ENCODE peak calls at places on chromosomes 13 and 19, in ten cellular contexts. J, Q, E, N, W, O, U, C, A and K are unnamed samples.

GRCh38 chr19:913080-913748 is at the start of gene R3HDM4:
- DNase-seq in J (peak), Q (peak), E (peak), N (peak), W (peak), O (peak), U (peak), C (peak), A (peak), K (no peak)

GRCh38 chr19:49114630-49115363 is 627 bp downstream of the LIN7B start:
- DNase-seq in J (peak), Q (peak), E (peak), N (no peak), W (peak), O (peak), U (peak), C (peak), A (peak), K (no peak)

GRCh38 chr19:33000510-33000909 is 28.5 kb downstream of the FAAP24 start:
- DNase-seq in J (no peak), Q (no peak), E (no peak), N (no peak), W (no peak), O (no peak), U (no peak), C (no peak), A (peak), K (no peak)

GRCh38 chr19:8261347-8261746 is 46.8 kb downstream of the CD320 start:
- DNase-seq in J (no peak), Q (no peak), E (no peak), N (no peak), W (no peak), O (no peak), U (no peak), C (peak), A (no peak), K (no peak)

GRCh38 chr19:15260939-15261338 is 28.7 kb upstream of the EPHX3 start:
- DNase-seq in J (peak), Q (no peak), E (peak), N (no peak), W (no peak), O (no peak), U (peak), C (no peak), A (no peak), K (no peak)

GRCh38 chr19:3672993-3673392 is 27.3 kb downstream of the PIP5K1C start:
- DNase-seq in J (no peak), Q (no peak), E (no peak), N (no peak), W (no peak), O (no peak), U (peak), C (no peak), A (no peak), K (no peak)

GRCh38 chr19:6241680-6242079 is 38.1 kb downstream of the MLLT1 start:
- DNase-seq in J (no peak), Q (peak), E (no peak), N (no peak), W (no peak), O (no peak), U (no peak), C (peak), A (no peak), K (peak)

GRCh38 chr13:95160112-95160906 is 140.9 kb downstream of the ABCC4 start:
- DNase-seq in J (peak), Q (no peak), E (peak), N (no peak), W (no peak), O (no peak), U (no peak), C (no peak), A (no peak), K (no peak)

GRCh38 chr19:35882074-35882832 is 13.9 kb downstream of the APLP1 start:
- DNase-seq in J (peak), Q (no peak), E (peak), N (no peak), W (no peak), O (peak), U (no peak), C (peak), A (no peak), K (no peak)

GRCh38 chr19:18290250-18291018 is 9.0 kb upstream of the JUND start:
- DNase-seq in J (no peak), Q (no peak), E (peak), N (peak), W (peak), O (no peak), U (no peak), C (no peak), A (peak), K (no peak)

GRCh38 chr13:111177803-111178389 is 62.8 kb downstream of the ARHGEF7 start:
- DNase-seq in J (peak), Q (no peak), E (peak), N (no peak), W (no peak), O (no peak), U (no peak), C (no peak), A (no peak), K (no peak)

GRCh38 chr19:47704024-47704423 is 9.2 kb upstream of the EHD2 start:
- DNase-seq in J (peak), Q (no peak), E (peak), N (no peak), W (peak), O (no peak), U (no peak), C (no peak), A (no peak), K (no peak)

GRCh38 chr13:52160053-52160452 is 656 bp upstream of the NEK3 start:
- DNase-seq in J (no peak), Q (no peak), E (no peak), N (no peak), W (no peak), O (no peak), U (no peak), C (no peak), A (no peak), K (no peak)

GRCh38 chr13:111006508-111007031 is 91.7 kb upstream of the ANKRD10 start:
- DNase-seq in J (peak), Q (peak), E (peak), N (peak), W (peak), O (peak), U (no peak), C (peak), A (no peak), K (no peak)

GRCh38 chr19:38657633-38658222 is 10.3 kb downstream of the ACTN4 start:
- DNase-seq in J (peak), Q (no peak), E (peak), N (no peak), W (no peak), O (no peak), U (no peak), C (no peak), A (no peak), K (no peak)

GRCh38 chr13:75687145-75687763 is 51.1 kb downstream of the LMO7 start:
- DNase-seq in J (peak), Q (no peak), E (peak), N (no peak), W (no peak), O (no peak), U (no peak), C (no peak), A (no peak), K (no peak)

GRCh38 chr19:4686700-4687099 is 16.6 kb upstream of the MYDGF start:
- DNase-seq in J (no peak), Q (no peak), E (no peak), N (no peak), W (no peak), O (no peak), U (no peak), C (no peak), A (no peak), K (no peak)

GRCh38 chr19:16363133-16363851 is 38.7 kb downstream of the KLF2 start:
- DNase-seq in J (no peak), Q (no peak), E (no peak), N (no peak), W (peak), O (peak), U (no peak), C (peak), A (no peak), K (no peak)

GRCh38 chr13:51822106-51822840 is 18.3 kb upstream of the DHRS12 start:
- DNase-seq in J (no peak), Q (peak), E (no peak), N (no peak), W (no peak), O (no peak), U (no peak), C (no peak), A (no peak), K (no peak)

GRCh38 chr19:3474015-3474414 is 6.3 kb downstream of the SMIM24 start:
- DNase-seq in J (no peak), Q (no peak), E (no peak), N (no peak), W (peak), O (peak), U (no peak), C (peak), A (no peak), K (no peak)

GRCh38 chr13:62710766-62711165 is 1295.1 kb upstream of the PCDH20 start:
- DNase-seq in J (no peak), Q (no peak), E (no peak), N (no peak), W (no peak), O (no peak), U (no peak), C (no peak), A (no peak), K (no peak)

GRCh38 chr13:95553614-95554385 is 1.3 kb downstream of the CLDN10 start:
- DNase-seq in J (no peak), Q (no peak), E (no peak), N (no peak), W (no peak), O (peak), U (peak), C (peak), A (no peak), K (no peak)

GRCh38 chr19:8515317-8515716 is 1.4 kb upstream of the ZNF414 start:
- DNase-seq in J (peak), Q (no peak), E (no peak), N (no peak), W (no peak), O (no peak), U (no peak), C (no peak), A (peak), K (no peak)

GRCh38 chr19:8609210-8610040 is 1.1 kb downstream of the ADAMTS10 start:
- DNase-seq in J (peak), Q (peak), E (peak), N (peak), W (peak), O (peak), U (peak), C (peak), A (peak), K (peak)

GRCh38 chr13:110479648-110480047 is 81.9 kb downstream of the RAB20 start:
- DNase-seq in J (no peak), Q (no peak), E (no peak), N (no peak), W (no peak), O (no peak), U (no peak), C (no peak), A (no peak), K (no peak)

GRCh38 chr13:45817833-45818232 is 33.7 kb downstream of the SIAH3 start:
- DNase-seq in J (peak), Q (no peak), E (peak), N (no peak), W (no peak), O (no peak), U (no peak), C (no peak), A (no peak), K (no peak)
- TF ChIP-seq CTCF in J (peak), Q (no peak), E (no peak), N (no peak), W (no peak), O (no peak), U (no peak), C (no peak), A (no peak), K (no peak)

GRCh38 chr13:86567119-86567518 is 767.9 kb upstream of the SLITRK6 start:
- DNase-seq in J (no peak), Q (no peak), E (no peak), N (no peak), W (no peak), O (no peak), U (peak), C (peak), A (no peak), K (no peak)
- TF ChIP-seq CTCF in J (peak), Q (no peak), E (no peak), N (no peak), W (no peak), O (no peak), U (no peak), C (peak), A (no peak), K (peak)

GRCh38 chr13:50241479-50241878 is 226.2 kb downstream of the KCNRG start:
- DNase-seq in J (peak), Q (no peak), E (peak), N (no peak), W (no peak), O (no peak), U (no peak), C (no peak), A (no peak), K (no peak)

GRCh38 chr13:50243926-50244325 is 228.7 kb downstream of the KCNRG start:
- DNase-seq in J (no peak), Q (no peak), E (no peak), N (no peak), W (no peak), O (no peak), U (no peak), C (no peak), A (no peak), K (no peak)

GRCh38 chr13:50248537-50249521 is 233.6 kb downstream of the KCNRG start:
- DNase-seq in J (no peak), Q (no peak), E (no peak), N (no peak), W (no peak), O (no peak), U (peak), C (no peak), A (no peak), K (no peak)

GRCh38 chr13:50244913-50245574 is 229.8 kb downstream of the KCNRG start:
- DNase-seq in J (peak), Q (no peak), E (peak), N (no peak), W (no peak), O (peak), U (no peak), C (no peak), A (peak), K (no peak)

DNA sequence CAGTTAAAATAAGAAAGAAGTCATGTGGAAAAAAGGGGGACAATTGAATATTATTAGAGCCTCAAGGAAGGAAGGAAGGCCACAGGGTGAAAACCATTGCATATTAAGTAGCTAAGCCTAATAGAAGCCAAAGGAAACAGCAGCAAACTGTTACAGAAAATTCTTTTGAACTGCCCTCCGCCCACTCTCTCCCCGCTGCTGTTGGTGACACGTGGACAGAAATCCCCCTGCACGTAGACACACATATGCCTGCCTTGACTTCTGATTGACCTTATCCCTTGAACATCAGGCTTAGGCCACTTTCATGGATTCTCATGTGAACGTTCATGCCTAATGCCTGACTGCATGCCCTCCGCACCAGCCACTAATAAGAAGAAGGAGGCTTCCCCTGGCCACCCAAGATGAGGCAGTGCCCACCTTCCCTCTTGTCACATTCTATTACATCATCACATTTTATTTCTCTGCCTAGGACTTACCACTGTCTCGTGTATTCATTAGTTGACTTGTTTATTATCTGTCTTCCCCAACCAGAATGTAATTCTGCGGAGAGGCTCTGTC is 229.2 kb downstream of the KCNRG start:
- DNase-seq in J (no peak), Q (no peak), E (no peak), N (no peak), W (no peak), O (no peak), U (no peak), C (no peak), A (no peak), K (no peak)
- TF ChIP-seq CTCF in J (no peak), Q (no peak), E (no peak), N (no peak), W (no peak), O (no peak), U (no peak), C (no peak), A (no peak), K (no peak)

GRCh38 chr13:24670927-24671326 is 9.3 kb upstream of the ATP12A start:
- DNase-seq in J (peak), Q (no peak), E (peak), N (peak), W (no peak), O (peak), U (peak), C (peak), A (no peak), K (no peak)
- TF ChIP-seq CTCF in J (peak), Q (no peak), E (peak), N (no peak), W (no peak), O (no peak), U (no peak), C (no peak), A (peak), K (no peak)

GRCh38 chr19:52492991-52493470 is 34.4 kb upstream of the ZNF808 start:
- DNase-seq in J (no peak), Q (no peak), E (no peak), N (no peak), W (no peak), O (no peak), U (peak), C (peak), A (no peak), K (no peak)
- TF ChIP-seq CTCF in J (no peak), Q (no peak), E (no peak), N (no peak), W (no peak), O (no peak), U (no peak), C (no peak), A (no peak), K (peak)

GRCh38 chr13:71067164-71067815 is 799.7 kb downstream of the DACH1 start:
- DNase-seq in J (peak), Q (no peak), E (no peak), N (no peak), W (no peak), O (no peak), U (no peak), C (no peak), A (no peak), K (no peak)
- TF ChIP-seq CTCF in J (no peak), Q (no peak), E (no peak), N (no peak), W (no peak), O (no peak), U (no peak), C (peak), A (no peak), K (peak)

DNA sequence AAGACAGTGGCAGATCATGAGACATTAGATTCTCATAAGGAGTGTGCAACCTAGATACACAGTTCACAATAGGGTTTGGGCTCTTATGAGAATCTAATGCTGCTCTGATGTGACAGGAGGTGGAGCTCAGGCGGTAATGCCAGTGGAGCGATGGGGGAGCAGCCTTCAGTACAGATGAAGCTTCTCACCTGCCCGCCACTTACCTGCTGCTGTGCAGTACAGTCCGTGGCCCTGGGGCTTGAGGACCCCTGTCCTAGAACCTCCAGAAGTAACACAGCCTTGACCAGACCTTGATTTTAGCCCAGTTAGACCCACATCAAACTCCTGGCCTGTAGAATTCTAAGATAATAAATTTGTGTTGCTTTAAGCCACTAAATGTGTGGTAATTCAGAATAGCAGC is 215.1 kb upstream of the MIR17HG start:
- DNase-seq in J (no peak), Q (no peak), E (no peak), N (no peak), W (no peak), O (no peak), U (no peak), C (no peak), A (no peak), K (no peak)
- TF ChIP-seq CTCF in J (no peak), Q (no peak), E (no peak), N (no peak), W (no peak), O (no peak), U (no peak), C (no peak), A (no peak), K (no peak)

GRCh38 chr13:50268500-50268899 is 253.3 kb downstream of the KCNRG start:
- DNase-seq in J (peak), Q (no peak), E (peak), N (no peak), W (no peak), O (no peak), U (no peak), C (no peak), A (no peak), K (no peak)
- TF ChIP-seq CTCF in J (peak), Q (no peak), E (peak), N (no peak), W (no peak), O (no peak), U (no peak), C (no peak), A (no peak), K (peak)

GRCh38 chr19:45927565-45928261 is 13.1 kb upstream of the NANOS2 start:
- DNase-seq in J (peak), Q (peak), E (peak), N (peak), W (peak), O (peak), U (peak), C (peak), A (peak), K (peak)
- TF ChIP-seq CTCF in J (no peak), Q (no peak), E (no peak), N (no peak), W (peak), O (no peak), U (no peak), C (peak), A (peak), K (peak)

GRCh38 chr13:94112731-94113130 is 366.8 kb downstream of the DCT start:
- DNase-seq in J (no peak), Q (no peak), E (no peak), N (no peak), W (no peak), O (no peak), U (no peak), C (no peak), A (no peak), K (no peak)
- TF ChIP-seq CTCF in J (peak), Q (no peak), E (no peak), N (no peak), W (no peak), O (no peak), U (no peak), C (no peak), A (no peak), K (no peak)